ENCODE peak calls at places on chromosomes 3 and 15, in six cellular contexts. W is AG04449, J is progenitor cell of endocrine pancreas, M is GM20000, D is pancreas, I is astrocyte. Y is an unnamed sample.

GRCh38 chr15:70121656-70122297 is 24.1 kb upstream of the TLE3 start:
- DNase-seq in I (peak; percentile 97), M (no peak), D (no peak), W (no peak), J (no peak), Y (no peak)

GRCh38 chr15:58731756-58732535 is 17.6 kb downstream of the ADAM10 start:
- DNase-seq in D (no peak), I (peak; percentile 69), J (no peak), M (no peak), W (no peak), Y (no peak)

GRCh38 chr3:60912876-60913275 is 338.4 kb downstream of the FHIT start:
- DNase-seq in M (no peak), I (no peak), D (no peak), W (no peak), J (no peak), Y (no peak)

GRCh38 chr3:54570008-54570407 is 357.9 kb downstream of the LRTM1 start:
- DNase-seq in M (no peak), J (no peak), D (no peak), W (no peak), I (no peak), Y (no peak)

GRCh38 chr3:30908466-30909037 is 14.1 kb upstream of the GADL1 start:
- DNase-seq in I (no peak), M (no peak), D (no peak), J (no peak), W (no peak), Y (no peak)

GRCh38 chr3:33919312-33919711 is 120.9 kb downstream of the PDCD6IP start:
- DNase-seq in W (no peak), J (no peak), I (no peak), M (no peak), D (no peak), Y (no peak)

GRCh38 chr3:184361932-184362667 is 590 bp downstream of the POLR2H start:
- DNase-seq in W (no peak), J (peak; percentile 45), M (peak; percentile 72), D (peak; percentile 77), I (peak; percentile 32), Y (peak; percentile 59)

GRCh38 chr3:4021162-4021561 is 221.9 kb downstream of the LRRN1 start:
- DNase-seq in M (no peak), W (no peak), J (no peak), I (no peak), D (no peak), Y (no peak)

GRCh38 chr3:77338195-77338594 is 298.3 kb downstream of the ROBO2 start:
- DNase-seq in W (no peak), D (no peak), M (no peak), I (no peak), J (no peak), Y (no peak)
- TF ChIP-seq CTCF in W (no peak), D (no peak), M (no peak), I (no peak), J (no peak), Y (no peak)

GRCh38 chr3:45507820-45508317 is 86.7 kb upstream of the LIMD1 start:
- DNase-seq in D (no peak), W (no peak), I (peak; percentile 73), J (no peak), M (no peak), Y (no peak)
- TF ChIP-seq CTCF in D (no peak), W (peak; percentile 79), I (peak; percentile 63), J (peak; percentile 65), M (no peak), Y (no peak)

DNA sequence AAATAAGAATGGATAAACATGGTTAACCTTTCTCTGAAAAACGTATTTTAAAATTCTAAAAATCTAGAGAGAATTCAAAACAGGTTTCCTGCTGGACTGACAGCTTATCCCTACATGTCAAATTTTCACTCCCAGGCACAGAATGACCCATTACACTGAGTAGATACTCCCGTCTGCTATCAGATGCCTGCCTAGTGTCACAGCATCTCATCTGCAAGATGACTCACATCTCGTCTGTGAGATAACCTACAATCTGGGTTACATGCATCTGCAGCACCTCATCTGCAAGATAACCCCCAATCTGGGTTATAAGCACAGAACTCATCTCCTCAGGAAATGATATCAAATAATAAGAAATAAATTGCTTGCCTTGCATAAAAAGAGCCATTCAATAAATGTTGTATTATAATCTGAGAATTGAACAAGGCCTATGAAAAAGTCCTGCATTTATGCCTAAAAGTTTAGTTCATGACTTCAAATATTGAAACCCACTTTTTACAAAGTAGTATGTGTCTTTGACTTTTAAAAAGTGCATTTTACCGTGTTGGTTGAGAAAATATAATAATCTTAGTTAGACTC is 188.3 kb upstream of the THBS1 start:
- DNase-seq in M (no peak), J (no peak), W (no peak), D (no peak), I (no peak), Y (no peak)
- TF ChIP-seq CTCF in M (no peak), J (no peak), W (no peak), D (no peak), I (no peak), Y (no peak)

GRCh38 chr15:32956006-32956405 is 238.2 kb downstream of the GREM1 start:
- DNase-seq in J (no peak), I (peak; percentile 89), W (peak; percentile 83), M (peak; percentile 32), D (no peak), Y (no peak)
- TF ChIP-seq CTCF in J (peak; percentile 33), I (peak; percentile 65), W (peak; percentile 69), M (peak; percentile 33), D (no peak), Y (peak; percentile 28)

GRCh38 chr3:128083980-128084674 is 31.9 kb downstream of the SEC61A1 start:
- DNase-seq in W (no peak), M (no peak), J (no peak), D (no peak), I (no peak), Y (no peak)

GRCh38 chr3:128094295-128095151 is 29.1 kb downstream of the RUVBL1 start:
- DNase-seq in I (no peak), J (no peak), D (no peak), W (no peak), M (no peak), Y (no peak)

GRCh38 chr3:128091586-128091985 is 32.0 kb downstream of the RUVBL1 start:
- DNase-seq in M (no peak), I (no peak), D (no peak), W (no peak), J (no peak), Y (no peak)

GRCh38 chr3:128084675-128085021 is 32.4 kb downstream of the SEC61A1 start:
- DNase-seq in D (no peak), W (no peak), I (no peak), J (no peak), M (no peak), Y (no peak)

DNA sequence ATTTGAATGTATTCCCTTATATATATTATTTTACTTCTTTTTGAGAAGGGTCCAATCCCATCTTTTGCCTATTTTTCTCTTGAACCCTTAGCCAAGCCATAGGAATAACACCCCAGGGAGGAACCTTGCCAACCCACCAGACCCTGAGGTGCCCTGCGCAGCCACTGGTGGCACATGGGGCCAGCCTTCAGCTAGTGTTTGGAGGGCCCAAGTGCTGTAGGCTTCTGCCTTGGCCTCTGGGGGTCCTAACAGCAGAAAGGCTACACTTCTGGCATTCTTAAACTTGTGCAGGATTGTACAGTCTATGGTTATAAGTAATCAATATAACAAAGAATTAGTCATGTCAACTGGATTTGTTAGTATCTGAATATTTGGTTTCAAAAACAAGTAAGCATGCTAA is 34.5 kb downstream of the RUVBL1 start:
- DNase-seq in J (no peak), D (no peak), M (no peak), W (no peak), I (no peak), Y (no peak)
- TF ChIP-seq CTCF in J (peak; percentile 12), D (no peak), M (no peak), W (no peak), I (no peak), Y (no peak)

GRCh38 chr15:88638626-88639372 is at the start of gene ISG20:
- DNase-seq in W (peak; percentile 88), J (peak; percentile 55), I (peak; percentile 90), M (peak; percentile 88), D (peak; percentile 89), Y (peak; percentile 85)
- TF ChIP-seq CTCF in W (peak; percentile 62), J (peak; percentile 44), I (peak; percentile 27), M (no peak), D (peak; percentile 29), Y (no peak)

GRCh38 chr3:138180375-138181029 is 5.8 kb upstream of the DBR1 start:
- DNase-seq in M (peak; percentile 34), W (no peak), D (no peak), I (peak; percentile 18), J (no peak), Y (peak; percentile 58)

GRCh38 chr3:138173769-138174420 is 826 bp downstream of the DBR1 start:
- DNase-seq in W (no peak), D (no peak), I (no peak), J (no peak), M (no peak), Y (no peak)

GRCh38 chr3:138172625-138173024 is 2.1 kb downstream of the DBR1 start:
- DNase-seq in M (no peak), I (no peak), D (no peak), W (no peak), J (no peak), Y (no peak)

DNA sequence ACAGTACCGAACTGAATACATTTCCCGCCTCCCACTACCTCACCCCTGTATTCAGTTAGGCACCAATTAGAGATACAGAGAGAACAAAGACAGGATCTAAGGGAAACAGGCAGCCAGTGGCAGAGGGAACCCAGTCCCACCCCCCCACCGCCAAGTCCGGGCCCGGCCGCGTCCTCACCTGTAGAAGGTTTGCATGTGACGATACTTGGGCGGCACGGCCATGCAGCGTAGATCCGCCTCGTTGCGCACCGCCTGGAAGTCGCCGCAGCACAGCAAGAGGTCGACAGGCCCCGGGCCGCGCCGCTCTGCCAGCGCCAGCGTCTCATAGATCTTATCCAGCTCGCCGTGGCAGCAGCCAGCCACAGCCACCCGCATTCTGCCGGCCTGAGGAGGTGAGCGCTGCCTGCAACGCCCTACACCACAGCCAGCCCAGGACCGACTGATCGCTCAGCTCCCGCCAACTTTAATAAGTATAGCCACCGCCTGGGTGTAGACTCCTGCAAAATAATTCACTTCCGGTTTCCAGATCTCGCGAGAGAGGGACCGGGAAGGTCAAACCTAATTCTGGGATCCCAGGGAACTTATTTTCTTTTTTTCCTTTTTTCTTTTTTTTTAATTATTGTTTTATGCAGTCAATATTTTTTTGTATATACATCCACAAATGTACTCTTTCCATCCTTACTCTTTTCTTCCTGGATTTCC is at the start of gene DBR1:
- DNase-seq in D (peak; percentile 82), I (peak; percentile 60), J (peak; percentile 71), M (peak; percentile 78), W (no peak), Y (peak; percentile 90)
- TF ChIP-seq CTCF in D (no peak), I (no peak), J (no peak), M (no peak), W (no peak), Y (no peak)

DNA sequence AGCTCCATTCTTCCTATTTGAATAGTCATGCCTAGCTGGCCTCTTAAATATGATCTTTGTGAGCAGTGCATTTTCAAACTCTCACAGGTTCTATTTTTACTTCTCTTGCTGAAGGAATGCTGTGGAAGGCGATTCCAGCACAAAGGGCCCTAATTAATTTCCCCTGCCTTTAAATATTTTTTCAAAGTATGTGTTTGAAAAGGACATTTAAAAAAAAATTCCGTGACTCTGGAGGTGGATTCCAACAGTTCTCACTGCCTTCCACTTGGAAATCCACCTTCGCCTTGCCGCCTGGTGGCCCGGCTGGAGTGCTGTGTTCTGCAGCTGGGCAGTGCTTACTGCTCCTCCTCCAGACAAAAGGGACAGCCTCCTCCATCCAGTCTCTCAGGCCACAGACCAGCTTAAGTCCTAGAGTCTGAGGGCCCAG is 61.5 kb upstream of the CORO2B start:
- DNase-seq in I (peak; percentile 68), J (no peak), W (no peak), M (no peak), D (no peak), Y (no peak)
- TF ChIP-seq CTCF in I (peak; percentile 4), J (peak; percentile 6), W (peak; percentile 55), M (no peak), D (no peak), Y (no peak)

GRCh38 chr3:52682016-52682415 is 3.7 kb downstream of the PBRM1 start:
- DNase-seq in W (peak; percentile 37), J (no peak), I (peak; percentile 75), M (peak; percentile 24), D (no peak), Y (no peak)
- TF ChIP-seq CTCF in W (peak; percentile 18), J (peak; percentile 10), I (peak; percentile 10), M (peak; percentile 5), D (no peak), Y (peak; percentile 10)

Y was measured in HL-60.